ENCODE peak calls at places on chromosomes 13 and 19, in five cellular contexts. L is HCT116, H is GM23248, K is astrocyte, Q is hepatocyte. Y is an unnamed sample.

GRCh38 chr19:35641515-35642151 is at the start of gene ETV2:
- DNase-seq in K (no peak), H (peak), Q (no peak), L (no peak), Y (peak)

GRCh38 chr13:49759503-49759902 is 33.0 kb downstream of the KPNA3 start:
- DNase-seq in Q (no peak), K (no peak), H (no peak), L (no peak), Y (peak)

GRCh38 chr13:21673592-21674270 is 2.9 kb downstream of the FGF9 start:
- DNase-seq in Q (peak), H (peak), K (no peak), L (no peak), Y (peak)

GRCh38 chr13:72253754-72254153 is 386.8 kb upstream of the DACH1 start:
- DNase-seq in H (no peak), Q (no peak), K (no peak), L (no peak), Y (no peak)

GRCh38 chr19:33998739-33999345 is 173.5 kb upstream of the LSM14A start:
- DNase-seq in L (no peak), H (peak), K (peak), Q (no peak), Y (no peak)

GRCh38 chr13:36251528-36251927 is 37.2 kb upstream of the SOHLH2 start:
- DNase-seq in K (no peak), L (no peak), Q (no peak), H (peak), Y (no peak)

GRCh38 chr13:110991991-110992508 is 77.2 kb upstream of the ANKRD10 start:
- DNase-seq in K (no peak), H (no peak), Q (no peak), L (no peak), Y (no peak)

GRCh38 chr19:43634068-43634467 is 5.6 kb downstream of the CADM4 start:
- DNase-seq in K (no peak), Q (no peak), L (no peak), H (no peak), Y (no peak)

GRCh38 chr19:4908781-4909171 is 525 bp upstream of the UHRF1 start:
- DNase-seq in Q (no peak), L (no peak), K (no peak), H (no peak), Y (no peak)

GRCh38 chr13:97566907-97567306 is 132.9 kb downstream of the RAP2A start:
- DNase-seq in K (no peak), Q (no peak), L (no peak), H (no peak), Y (peak)

GRCh38 chr13:105735269-105735668 is 800.2 kb downstream of the EFNB2 start:
- DNase-seq in Q (peak), K (no peak), H (no peak), L (no peak), Y (no peak)

GRCh38 chr19:4083677-4084546 is 17.2 kb upstream of the ZBTB7A start:
- DNase-seq in H (no peak), L (no peak), K (no peak), Q (peak), Y (no peak)

GRCh38 chr19:6375411-6376010 is at the start of gene PSPN:
- DNase-seq in H (no peak), K (no peak), Q (no peak), L (no peak), Y (peak)

GRCh38 chr13:40158218-40158617 is 502.8 kb downstream of the COG6 start:
- DNase-seq in H (peak), Q (no peak), K (no peak), L (no peak), Y (no peak)

GRCh38 chr19:9251236-9251635 is 506 bp downstream of the OR7E24 start:
- DNase-seq in K (no peak), H (no peak), Q (no peak), L (no peak), Y (no peak)

GRCh38 chr19:12639901-12640613 is 26.5 kb downstream of the MAN2B1 start:
- DNase-seq in L (peak), K (peak), Q (peak), H (peak), Y (peak)

GRCh38 chr19:4506449-4507149 is 11.7 kb downstream of the PLIN4 start:
- DNase-seq in H (peak), L (no peak), Q (no peak), K (peak), Y (no peak)

GRCh38 chr13:98310485-98311199 is 133.6 kb upstream of the RNF113B start:
- DNase-seq in H (no peak), Q (no peak), L (no peak), K (no peak), Y (no peak)

GRCh38 chr13:76848596-76848995 is 37.6 kb downstream of the KCTD12 start:
- DNase-seq in H (peak), K (no peak), L (no peak), Q (no peak), Y (no peak)

GRCh38 chr13:72726721-72727416 is 560 bp downstream of the MZT1 start:
- DNase-seq in L (peak), K (no peak), H (peak), Q (peak), Y (peak)

GRCh38 chr19:33332248-33332647 is 29.9 kb upstream of the CEBPA start:
- DNase-seq in L (no peak), H (no peak), K (no peak), Q (no peak), Y (no peak)

GRCh38 chr19:19866599-19867248 is 1.0 kb downstream of the ZNF253 start:
- DNase-seq in Q (peak), H (peak), K (no peak), L (no peak), Y (peak)

GRCh38 chr13:50609016-50609415 is 234.5 kb downstream of the DLEU7 start:
- DNase-seq in H (no peak), L (no peak), Q (no peak), K (no peak), Y (no peak)

DNA sequence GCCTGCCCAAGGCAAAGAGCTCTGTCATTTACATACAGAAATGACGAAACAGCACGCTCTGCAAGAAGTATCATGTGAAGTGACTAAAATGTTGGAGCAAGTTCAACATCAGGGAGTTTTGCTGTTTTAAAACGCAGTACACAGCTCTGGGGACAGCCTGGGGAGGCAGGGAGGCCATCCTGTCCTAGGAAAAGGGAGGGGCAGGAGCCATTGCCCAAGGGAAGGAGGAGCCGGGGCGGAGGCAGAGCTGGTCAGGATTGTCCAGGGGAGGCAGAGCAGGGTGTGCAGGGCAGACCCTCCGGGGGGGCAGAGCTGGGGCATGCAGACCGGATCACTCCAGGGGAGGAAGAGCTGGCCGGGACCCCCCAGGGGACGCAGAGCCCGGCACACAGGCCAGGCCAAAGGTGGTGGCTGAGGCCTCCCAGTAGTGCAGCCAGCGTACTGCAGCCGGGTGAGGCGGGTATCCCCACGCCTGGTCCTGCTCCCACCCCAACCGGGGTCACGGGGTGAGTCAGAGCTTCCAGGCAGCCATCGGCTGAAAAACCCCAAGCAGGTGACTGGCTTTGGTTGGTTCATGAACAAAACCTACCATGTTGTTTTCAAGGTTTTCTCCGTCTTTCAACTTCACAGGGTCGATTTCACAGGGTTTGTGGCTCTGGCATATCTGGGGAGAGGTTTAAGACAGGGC is 41.9 kb upstream of the C13orf46 start:
- DNase-seq in Q (no peak), H (peak), L (no peak), K (no peak), Y (no peak)
- H3K4me3 ChIP-seq in Q (no peak), H (no peak), L (no peak), K (no peak), Y (no peak)

DNA sequence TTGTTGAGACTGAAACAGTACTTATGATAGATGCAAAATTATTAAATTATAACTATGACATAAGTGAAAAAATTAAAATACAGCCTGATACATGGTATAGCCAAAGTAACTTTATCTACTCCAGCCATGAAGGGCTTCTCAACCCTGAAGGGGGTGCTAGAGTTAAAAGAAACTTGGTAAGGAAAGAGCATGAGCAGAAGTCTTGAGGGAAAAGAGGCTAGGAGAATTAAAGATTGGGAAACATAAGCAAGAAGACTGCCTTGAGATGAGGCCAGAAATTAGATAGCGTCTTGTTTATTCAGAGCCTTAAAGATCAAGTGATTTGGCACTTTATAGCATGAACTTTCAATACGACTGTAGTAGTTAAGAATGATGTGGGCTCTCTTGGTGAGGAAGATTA is 385.5 kb upstream of the PRR20A start:
- DNase-seq in L (no peak), H (no peak), K (no peak), Q (peak), Y (no peak)
- H2AFZ ChIP-seq in L (no peak), H (no peak), K (no peak), Q (no peak), Y (no peak)

DNA sequence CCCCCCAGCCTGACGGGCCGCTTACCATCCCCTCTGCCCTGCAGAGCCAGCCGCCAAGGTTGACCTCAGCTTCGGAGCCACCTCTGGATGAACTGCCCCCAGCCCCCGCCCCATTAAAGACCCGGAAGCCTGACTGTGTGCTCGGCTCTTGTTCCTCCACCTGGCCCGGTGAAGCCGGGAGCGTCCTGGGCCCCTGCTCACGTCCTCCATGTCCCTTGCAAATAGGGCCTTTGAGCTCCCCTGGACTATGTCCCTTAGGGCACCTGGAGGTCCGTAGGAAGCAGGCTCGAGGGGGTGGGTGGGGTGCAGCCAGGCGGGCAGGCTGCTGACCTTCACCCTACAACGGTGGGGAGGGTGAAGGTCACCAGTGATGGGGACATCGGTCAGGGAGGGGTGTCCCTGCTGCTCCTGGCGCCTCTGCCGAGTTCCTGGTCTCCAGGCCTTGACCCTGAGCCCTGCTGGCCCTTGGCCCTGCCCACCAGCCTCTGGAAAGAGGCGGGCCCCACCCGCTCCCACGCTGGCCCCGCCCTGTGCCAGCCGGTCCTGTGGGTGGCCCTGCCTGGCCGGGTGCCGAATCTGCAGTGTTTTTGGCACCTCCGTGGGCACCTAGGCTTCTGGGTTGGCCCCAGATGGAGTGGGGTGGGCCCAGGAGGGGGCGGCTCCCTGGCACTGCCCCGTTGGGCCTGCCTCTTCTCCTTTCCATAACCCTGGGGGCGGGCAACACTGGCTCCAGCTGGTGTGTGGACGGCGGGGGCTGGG is 3.3 kb downstream of the ATP5F1D start:
- DNase-seq in Q (peak), H (peak), L (no peak), K (no peak), Y (no peak)
- H3K27ac ChIP-seq in Q (peak), H (peak), L (peak), K (no peak), Y (peak)

DNA sequence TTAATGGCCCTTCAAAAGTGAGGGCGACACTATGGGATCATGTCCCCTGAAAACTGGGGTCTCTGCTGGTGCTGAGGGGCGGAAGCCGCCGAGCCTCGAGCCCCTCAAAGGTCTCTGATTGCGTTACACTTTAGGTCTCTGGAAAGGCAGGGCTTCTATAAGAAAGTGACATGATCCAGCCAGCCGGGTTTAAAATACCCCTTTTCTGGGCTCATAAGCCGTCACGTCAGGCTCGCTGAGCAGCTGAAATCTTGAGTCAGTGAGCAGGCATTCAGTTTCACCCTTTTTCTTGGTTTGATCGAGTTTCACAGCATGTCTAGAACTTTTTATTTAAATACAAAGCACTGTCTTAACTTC is 600 bp upstream of the HMGB1 start:
- DNase-seq in L (no peak), Q (peak), K (peak), H (peak), Y (peak)
- H3K4me3 ChIP-seq in L (peak), Q (no peak), K (peak), H (peak), Y (peak)

GRCh38 chr13:113771709-113772331 is 12.8 kb downstream of the TMEM255B start:
- DNase-seq in H (no peak), K (no peak), Q (no peak), L (no peak), Y (no peak)
- H2AFZ ChIP-seq in H (no peak), K (no peak), Q (no peak), L (no peak), Y (no peak)

GRCh38 chr13:32824061-32824460 is 192.2 kb upstream of the KL start:
- DNase-seq in K (no peak), Q (no peak), H (no peak), L (no peak), Y (no peak)

GRCh38 chr13:32825481-32825880 is 190.7 kb upstream of the KL start:
- DNase-seq in L (no peak), H (no peak), Q (no peak), K (no peak), Y (no peak)

GRCh38 chr13:32823597-32823996 is 192.6 kb upstream of the KL start:
- DNase-seq in K (no peak), H (no peak), Q (no peak), L (no peak), Y (no peak)

GRCh38 chr13:32821149-32821688 is 195.0 kb upstream of the KL start:
- DNase-seq in H (no peak), Q (no peak), L (no peak), K (no peak), Y (no peak)

DNA sequence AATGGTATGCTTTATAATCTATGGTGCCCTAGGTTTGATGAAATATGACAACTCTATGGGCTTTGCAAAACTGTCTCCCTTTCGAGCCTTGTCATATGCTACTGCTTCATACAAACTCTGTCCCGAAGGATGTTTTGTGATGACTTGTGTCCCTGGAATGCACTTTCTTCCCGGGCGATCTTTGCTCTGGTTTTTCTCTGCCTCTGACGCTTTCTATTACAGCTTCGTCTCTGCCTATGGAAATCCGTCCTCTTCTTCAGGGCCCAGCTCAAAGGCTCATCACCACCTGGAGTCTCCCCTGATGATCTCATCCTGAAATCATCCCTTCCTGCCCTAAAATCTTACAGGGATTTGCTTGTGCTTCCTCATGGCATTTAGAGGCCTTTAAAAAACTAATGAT is 191.6 kb upstream of the KL start:
- DNase-seq in H (peak), L (peak), Q (peak), K (peak), Y (no peak)
- H3K27ac ChIP-seq in H (peak), L (no peak), Q (peak), K (peak), Y (no peak)

GRCh38 chr19:2035590-2035991 is 15.5 kb downstream of the MKNK2 start:
- DNase-seq in L (no peak), Q (no peak), H (no peak), K (no peak), Y (peak)

GRCh38 chr19:2034729-2035589 is 16.1 kb downstream of the MKNK2 start:
- DNase-seq in L (peak), H (peak), Q (peak), K (no peak), Y (peak)

GRCh38 chr19:2033825-2034159 is 17.3 kb downstream of the MKNK2 start:
- DNase-seq in K (no peak), H (no peak), Q (no peak), L (no peak), Y (no peak)

GRCh38 chr19:2033115-2033824 is 17.8 kb upstream of the BTBD2 start:
- DNase-seq in H (no peak), Q (no peak), L (no peak), K (no peak), Y (no peak)

DNA sequence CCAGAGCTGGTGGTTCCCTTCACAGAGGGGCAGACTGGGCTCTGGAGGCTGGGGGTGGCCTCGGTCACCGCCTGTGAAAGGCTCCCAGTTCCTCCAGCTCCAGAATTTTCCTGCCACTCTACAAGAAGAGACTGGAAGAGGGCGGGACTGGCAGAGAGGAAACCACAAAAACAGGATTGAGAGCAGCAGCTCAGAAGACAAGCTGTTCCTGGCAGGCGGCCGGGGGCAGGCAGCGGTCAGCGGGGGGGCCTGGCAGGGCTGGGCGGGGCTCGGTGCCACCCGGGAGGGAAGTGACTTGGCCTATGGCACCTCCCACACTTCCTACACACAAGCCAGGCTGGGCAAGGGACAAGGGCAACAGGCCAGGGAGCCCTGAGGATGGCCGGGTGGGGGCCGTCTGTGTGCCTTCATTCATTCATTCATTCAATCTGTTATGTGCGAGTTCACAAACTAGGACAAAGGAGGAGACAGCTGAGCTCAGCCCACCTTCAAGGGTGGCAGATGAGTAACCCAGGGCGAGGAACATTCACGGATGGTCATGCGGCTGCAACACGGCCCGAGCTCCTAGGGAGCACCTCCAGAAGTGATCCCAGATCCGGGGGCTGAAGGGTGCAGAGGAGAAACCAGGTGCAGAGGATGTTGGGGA is 16.9 kb upstream of the BTBD2 start:
- DNase-seq in H (peak), K (peak), Q (peak), L (peak), Y (no peak)
- H3K4me3 ChIP-seq in H (peak), K (no peak), Q (no peak), L (peak), Y (no peak)

GRCh38 chr13:101916108-101916757 is 463.8 kb downstream of the ITGBL1 start:
- DNase-seq in Q (peak), H (peak), K (no peak), L (no peak), Y (no peak)
- H2AFZ ChIP-seq in Q (no peak), H (no peak), K (no peak), L (no peak), Y (no peak)

DNA sequence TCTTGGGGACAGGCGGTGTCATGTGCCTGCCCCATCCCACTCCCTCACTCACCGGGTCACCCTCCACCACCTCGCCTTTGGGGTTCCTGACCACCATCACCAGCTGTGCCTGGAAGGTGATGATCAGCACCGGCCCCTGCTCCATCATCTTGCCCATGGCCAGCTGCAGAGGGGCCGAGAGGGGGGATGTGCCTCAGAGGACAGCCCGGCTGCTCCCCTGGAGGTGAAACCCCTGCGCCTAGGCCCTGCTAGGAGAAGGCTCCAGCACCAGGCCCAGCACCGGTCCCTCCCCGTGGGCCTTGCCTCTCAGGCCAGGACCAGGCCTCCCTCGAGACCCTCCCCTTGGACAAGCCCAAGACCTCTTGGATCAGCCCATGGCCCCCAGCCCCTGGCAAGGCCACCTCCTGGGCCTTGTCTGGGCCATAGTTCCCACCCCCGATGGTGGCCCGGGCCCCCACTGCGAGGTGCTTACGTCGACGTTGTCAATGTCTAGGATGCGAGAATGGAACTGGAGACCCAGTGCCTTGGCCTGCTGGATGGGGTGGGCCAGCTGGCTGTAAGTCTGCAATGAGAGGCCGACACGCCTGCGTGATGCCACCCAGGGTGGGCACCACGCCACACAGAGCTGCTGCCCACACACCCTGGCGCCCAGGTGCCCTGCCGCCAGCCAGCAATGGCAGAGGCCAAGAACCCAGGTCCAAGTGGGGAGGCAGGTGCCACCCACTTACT is 1.8 kb upstream of the CTXN1 start:
- DNase-seq in H (no peak), Q (no peak), K (no peak), L (no peak), Y (no peak)
- H3K27ac ChIP-seq in H (peak), Q (peak), K (peak), L (peak), Y (no peak)